ENCODE peak calls at places on chromosomes 5 and 9, in four cellular contexts. N, P, Z and M are unnamed samples.

GRCh38 chr9:120299785-120300184 is 280.2 kb downstream of the CDK5RAP2 start:
- DNase-seq in N (no peak), Z (no peak), P (no peak), M (no peak)

GRCh38 chr9:97993000-97993399 is 9.9 kb downstream of the ANP32B start:
- DNase-seq in N (no peak), Z (no peak), P (no peak), M (no peak)

GRCh38 chr5:43602456-43602817 is 543 bp upstream of the NNT start:
- DNase-seq in P (no peak), N (no peak), Z (no peak), M (peak; percentile 65)

GRCh38 chr9:105901514-105902109 is 207.3 kb downstream of the TMEM38B start:
- DNase-seq in N (no peak), Z (no peak), P (no peak), M (peak; percentile 43)

GRCh38 chr9:127828262-127829031 is 25.8 kb downstream of the FPGS start:
- DNase-seq in N (no peak), P (no peak), Z (peak; percentile 15), M (peak; percentile 71)

GRCh38 chr9:34650816-34651215 is 1.2 kb upstream of the IL11RA start:
- DNase-seq in Z (no peak), N (no peak), P (no peak), M (no peak)

GRCh38 chr5:68460147-68460760 is 244.7 kb downstream of the PIK3R1 start:
- DNase-seq in P (peak; percentile 25), Z (no peak), N (no peak), M (peak; percentile 73)

GRCh38 chr9:77435688-77436087 is 212.4 kb downstream of the GNA14 start:
- DNase-seq in N (no peak), P (no peak), Z (no peak), M (no peak)

GRCh38 chr5:149325166-149325735 is 20.0 kb upstream of the GRPEL2 start:
- DNase-seq in P (no peak), N (no peak), Z (no peak), M (no peak)

GRCh38 chr5:67208403-67208802 is 11.8 kb upstream of the CD180 start:
- DNase-seq in Z (no peak), N (no peak), P (no peak), M (no peak)

GRCh38 chr5:168713051-168713450 is 133.9 kb upstream of the PANK3 start:
- DNase-seq in P (no peak), N (no peak), Z (no peak), M (no peak)

GRCh38 chr9:130498298-130498917 is 53.6 kb downstream of the ASS1 start:
- DNase-seq in N (no peak), P (no peak), Z (no peak), M (peak; percentile 11)

GRCh38 chr5:94524841-94525697 is 93.3 kb downstream of the KIAA0825 start:
- DNase-seq in Z (no peak), P (peak; percentile 2), N (no peak), M (peak; percentile 41)

GRCh38 chr5:107376546-107377276 is 294.0 kb downstream of the EFNA5 start:
- DNase-seq in Z (no peak), P (no peak), N (no peak), M (no peak)